ENCODE peak calls at places on chromosomes 16 and 17, in six cellular contexts. C is A549, W is esophagus muscularis mucosa, B is heart left ventricle, S is tibial nerve, Q is HepG2. T is an unnamed sample.
A peak's percentile ranks its signal among the peaks of the same experiment; 100 is the strongest.

GRCh38 chr17:15112881-15113617 is 152.1 kb downstream of the PMP22 start:
- DNase-seq in C (no peak), W (no peak), B (no peak), S (no peak), Q (no peak), T (no peak)

GRCh38 chr16:28277537-28278388 is 14.6 kb upstream of the SBK1 start:
- DNase-seq in C (peak; percentile 69), W (peak; percentile 96), B (peak; percentile 93), S (peak; percentile 83), Q (peak; percentile 73), T (peak; percentile 80)

GRCh38 chr16:23379707-23380106 is 73.3 kb downstream of the COG7 start:
- DNase-seq in C (no peak), W (no peak), B (no peak), S (no peak), Q (no peak), T (no peak)

GRCh38 chr16:66578596-66579531 is at the start of gene CMTM2:
- DNase-seq in C (no peak), W (peak; percentile 89), B (peak; percentile 61), S (no peak), Q (no peak), T (no peak)

GRCh38 chr16:31427441-31428276 is 501 bp downstream of the COX6A2 start:
- DNase-seq in C (no peak), W (no peak), B (peak; percentile 87), S (no peak), Q (no peak), T (peak; percentile 91)

GRCh38 chr17:74924250-74924948 is at the start of gene OTOP2:
- DNase-seq in C (no peak), W (no peak), B (peak; percentile 77), S (no peak), Q (no peak), T (no peak)

GRCh38 chr17:46822388-46822921 is 4.0 kb upstream of the WNT3 start:
- DNase-seq in C (peak; percentile 45), W (no peak), B (no peak), S (no peak), Q (no peak), T (no peak)

GRCh38 chr16:66335704-66336329 is 30.7 kb upstream of the CDH5 start:
- DNase-seq in C (no peak), W (no peak), B (no peak), S (no peak), Q (no peak), T (no peak)

GRCh38 chr17:72566671-72567484 is 446.1 kb downstream of the SOX9 start:
- DNase-seq in C (no peak), W (no peak), B (no peak), S (no peak), Q (peak; percentile 36), T (no peak)

GRCh38 chr16:21260870-21261791 is 17.0 kb downstream of the CRYM start:
- DNase-seq in C (peak; percentile 94), W (no peak), B (no peak), S (no peak), Q (peak; percentile 99), T (no peak)

GRCh38 chr16:3574195-3574594 is 3.0 kb downstream of the NLRC3 start:
- DNase-seq in C (no peak), W (no peak), B (no peak), S (no peak), Q (no peak), T (no peak)

GRCh38 chr17:64472564-64472963 is 23.6 kb downstream of the MILR1 start:
- DNase-seq in C (no peak), W (no peak), B (no peak), S (no peak), Q (no peak), T (no peak)

GRCh38 chr17:37710344-37710886 is 34.4 kb downstream of the HNF1B start:
- DNase-seq in C (peak; percentile 72), W (no peak), B (no peak), S (no peak), Q (peak; percentile 99), T (no peak)

GRCh38 chr16:13906426-13907089 is 13.4 kb upstream of the ERCC4 start:
- DNase-seq in C (no peak), W (peak; percentile 72), B (no peak), S (no peak), Q (no peak), T (no peak)

GRCh38 chr16:57699899-57700298 is 5.3 kb downstream of the DRC7 start:
- DNase-seq in C (no peak), W (no peak), B (no peak), S (no peak), Q (no peak), T (peak; percentile 81)

GRCh38 chr16:23991044-23991443 is 155.3 kb downstream of the PRKCB start:
- DNase-seq in C (no peak), W (no peak), B (no peak), S (no peak), Q (no peak), T (no peak)

GRCh38 chr17:50283246-50283645 is 9.0 kb downstream of the TMEM92 start:
- DNase-seq in C (no peak), W (no peak), B (no peak), S (no peak), Q (no peak), T (no peak)

GRCh38 chr17:66165537-66166123 is 26.3 kb downstream of the CEP112 start:
- DNase-seq in C (peak; percentile 65), W (no peak), B (no peak), S (no peak), Q (peak; percentile 67), T (no peak)

GRCh38 chr17:55237268-55237667 is 27.5 kb upstream of the HLF start:
- DNase-seq in C (no peak), W (no peak), B (no peak), S (no peak), Q (no peak), T (no peak)

GRCh38 chr17:66850692-66851091 is 15.8 kb downstream of the CACNG5 start:
- DNase-seq in C (no peak), W (no peak), B (no peak), S (no peak), Q (no peak), T (peak; percentile 8)

GRCh38 chr17:77092025-77092424 is 48.7 kb upstream of the SEC14L1 start:
- DNase-seq in C (no peak), W (no peak), B (no peak), S (no peak), Q (no peak), T (no peak)

GRCh38 chr17:45904886-45905285 is 10.5 kb downstream of the MAPT start:
- DNase-seq in C (no peak), W (no peak), B (no peak), S (no peak), Q (no peak), T (no peak)

GRCh38 chr16:15492091-15492740 is 57.8 kb downstream of the BMERB1 start:
- DNase-seq in C (no peak), W (no peak), B (no peak), S (no peak), Q (no peak), T (peak; percentile 64)

DNA sequence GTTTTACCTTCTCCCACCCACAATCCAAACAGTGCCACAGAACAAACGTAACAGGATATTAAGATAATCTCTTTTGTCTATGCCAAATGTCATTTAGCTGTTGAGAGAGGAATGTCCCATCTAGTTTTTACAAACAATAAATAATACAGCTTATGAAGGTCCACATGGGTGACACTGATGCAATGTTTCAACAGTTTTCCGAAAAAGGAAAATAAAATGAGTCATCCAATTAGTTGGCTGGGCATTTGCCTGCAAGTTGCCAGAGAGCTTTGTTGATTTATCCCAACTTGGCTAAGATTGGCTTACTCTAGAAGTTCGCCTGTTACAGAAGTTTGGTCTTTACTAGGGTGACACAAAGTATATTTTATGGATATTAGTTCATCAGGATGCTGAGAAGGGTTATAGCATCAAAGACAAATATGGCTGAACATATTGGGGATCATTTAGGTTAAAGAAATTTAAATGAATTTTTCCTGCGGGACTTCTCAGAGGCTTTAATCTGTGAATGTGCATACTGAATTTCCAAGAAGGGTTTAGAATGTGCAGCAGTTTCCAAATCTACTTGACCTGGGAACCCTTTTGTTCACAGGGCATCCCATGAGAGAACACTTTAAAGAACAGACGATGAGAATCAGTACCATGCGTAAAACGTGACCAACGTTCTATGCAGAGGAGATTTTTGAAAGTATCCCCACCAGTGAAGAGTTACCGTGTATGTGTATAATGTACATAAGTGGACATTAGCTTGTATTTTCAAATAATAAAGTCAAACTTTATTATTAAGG is 73.1 kb downstream of the CDH13 start:
- DNase-seq in C (no peak), W (no peak), B (no peak), S (no peak), Q (no peak), T (no peak)
- H3K4me3 ChIP-seq in C (no peak overlapping the region), W (no peak overlapping the region), B (no peak overlapping the region), S (no peak overlapping the region), Q (no peak overlapping the region), T (no peak overlapping the region)

DNA sequence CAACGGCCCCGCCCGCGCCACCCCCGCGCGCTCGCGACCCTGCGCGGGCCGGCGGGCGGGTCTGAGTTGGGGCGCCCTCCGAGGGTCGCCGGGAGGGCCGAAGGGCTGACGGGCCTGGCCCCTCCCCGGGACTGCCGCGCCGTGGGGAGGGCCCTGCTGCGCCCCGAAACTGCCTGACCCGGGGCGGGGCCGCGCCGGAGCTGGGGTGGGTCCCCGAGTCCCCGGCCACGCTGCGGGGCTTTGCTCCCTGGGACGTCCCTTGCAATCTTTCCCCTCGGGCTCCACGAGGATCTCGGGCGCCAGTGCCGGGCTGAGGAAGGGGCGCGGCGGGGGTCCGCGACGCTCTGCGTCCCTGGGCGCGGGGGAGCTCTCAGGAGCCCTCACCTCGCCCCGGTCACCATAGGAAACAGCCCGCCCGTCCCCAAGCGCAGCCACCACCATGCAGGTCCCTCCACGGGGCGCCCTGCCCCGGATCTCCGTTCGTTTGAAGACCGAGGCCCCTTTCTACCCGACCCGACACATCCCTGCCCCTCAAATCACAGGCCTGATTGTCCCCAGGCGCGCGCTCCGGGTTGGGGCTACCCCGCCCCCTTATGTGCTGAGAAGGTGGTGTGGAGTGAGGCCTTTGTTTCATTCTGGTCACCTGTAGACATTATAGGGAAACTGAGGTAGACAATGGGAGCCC is 527 bp upstream of the ACTG1 start:
- DNase-seq in C (peak; percentile 76), W (peak; percentile 95), B (no peak), S (peak; percentile 58), Q (peak; percentile 80), T (peak; percentile 94)
- TF ChIP-seq POLR2A in C (no peak), W (peak; percentile 67), B (peak; percentile 90), S (peak; percentile 95), Q (peak; percentile 13), T (no peak)

GRCh38 chr16:87420401-87421368 is 28.5 kb downstream of the MAP1LC3B start:
- DNase-seq in C (no peak), W (no peak), B (no peak), S (no peak), Q (no peak), T (no peak)
- TF ChIP-seq CTCF in C (peak; percentile 17), W (no peak), B (no peak), S (no peak), Q (peak; percentile 50), T (no peak)

GRCh38 chr16:4801962-4802658 is at the start of gene ROGDI:
- DNase-seq in C (peak; percentile 51), W (peak; percentile 96), B (peak; percentile 87), S (peak; percentile 44), Q (peak; percentile 80), T (peak; percentile 94)

GRCh38 chr16:4798456-4798855 is 3.3 kb downstream of the SMIM22 start:
- DNase-seq in C (no peak), W (no peak), B (no peak), S (no peak), Q (no peak), T (no peak)

GRCh38 chr16:4799171-4799855 is 3.1 kb downstream of the ROGDI start:
- DNase-seq in C (no peak), W (no peak), B (no peak), S (no peak), Q (no peak), T (no peak)

GRCh38 chr16:4801051-4801961 is 1.1 kb downstream of the ROGDI start:
- DNase-seq in C (no peak), W (no peak), B (no peak), S (no peak), Q (no peak), T (no peak)

GRCh38 chr16:4800290-4801041 is 2.0 kb downstream of the ROGDI start:
- DNase-seq in C (no peak), W (no peak), B (peak; percentile 80), S (no peak), Q (peak; percentile 56), T (no peak)
- H3K4me3 ChIP-seq in C (no peak overlapping the region), W (no peak overlapping the region), B (no peak overlapping the region), S (no peak overlapping the region), Q (no peak overlapping the region), T (no peak overlapping the region)

T was measured in lower leg skin.